ENCODE peak calls at places on chromosomes 5 and 9, in ten cellular contexts. Z is colonic mucosa, A is SK-N-SH, L is adipocyte, G is GM23248, E is astrocyte, H is GM12865, D is neural progenitor cell, J is endodermal cell, U is left lung. S is an unnamed sample.

GRCh38 chr9:90925581-90926257 is 124.1 kb downstream of the SYK start:
- DNase-seq in E (peak; percentile 92), Z (no peak), U (no peak), J (no peak), H (no peak), G (peak; percentile 73), D (no peak), A (no peak), L (peak; percentile 62), S (no peak)

GRCh38 chr5:131355972-131356528 is 92.2 kb downstream of the CDC42SE2 start:
- DNase-seq in A (no peak), U (no peak), G (peak; percentile 7), H (no peak), E (peak; percentile 37), D (no peak), L (peak; percentile 55), J (no peak), Z (no peak), S (no peak)

GRCh38 chr5:103461223-103461622 is 101.4 kb downstream of the NUDT12 start:
- DNase-seq in G (peak; percentile 71), J (no peak), A (no peak), U (no peak), D (no peak), Z (no peak), H (no peak), E (peak; percentile 96), L (peak; percentile 39), S (no peak)

GRCh38 chr9:136111910-136112309 is 6.8 kb downstream of the TMEM250 start:
- DNase-seq in L (no peak), H (no peak), Z (no peak), G (no peak), E (no peak), A (no peak), U (no peak), J (no peak), D (no peak), S (no peak)

GRCh38 chr9:4985376-4986266 is 549 bp downstream of the JAK2 start:
- DNase-seq in J (peak; percentile 81), H (peak; percentile 60), U (peak; percentile 60), L (peak; percentile 77), Z (peak; percentile 78), D (peak; percentile 55), G (peak; percentile 80), E (peak; percentile 45), A (no peak), S (peak; percentile 29)

GRCh38 chr9:25602366-25603044 is 75.7 kb downstream of the TUSC1 start:
- DNase-seq in L (no peak), Z (peak; percentile 32), D (no peak), J (peak; percentile 45), H (no peak), G (no peak), A (no peak), E (no peak), U (no peak), S (no peak)

GRCh38 chr5:133203317-133204305 is 151.8 kb downstream of the HSPA4 start:
- DNase-seq in H (peak; percentile 35), Z (no peak), U (no peak), E (peak; percentile 20), L (no peak), A (no peak), D (no peak), G (no peak), J (peak; percentile 25), S (no peak)

GRCh38 chr9:87290241-87290700 is 207.4 kb upstream of the DAPK1 start:
- DNase-seq in Z (no peak), G (peak; percentile 55), A (no peak), E (no peak), H (no peak), L (no peak), D (peak; percentile 13), J (peak; percentile 60), U (no peak), S (no peak)

GRCh38 chr5:101080485-101081240 is 177.6 kb upstream of the ST8SIA4 start:
- DNase-seq in U (no peak), J (no peak), D (no peak), Z (no peak), L (no peak), G (peak; percentile 80), E (peak; percentile 42), H (no peak), A (no peak), S (no peak)

GRCh38 chr5:10761842-10762165 is 770 bp upstream of the DAP start:
- DNase-seq in U (no peak), D (no peak), L (no peak), A (no peak), H (peak; percentile 59), G (no peak), Z (no peak), J (no peak), E (no peak), S (peak; percentile 54)

GRCh38 chr9:135150981-135151380 is 63.5 kb downstream of the OLFM1 start:
- DNase-seq in J (no peak), L (no peak), H (no peak), A (no peak), D (no peak), U (no peak), Z (no peak), E (no peak), G (no peak), S (no peak)

GRCh38 chr9:94534901-94535300 is 20.0 kb upstream of the PCAT7 start:
- DNase-seq in A (no peak), G (peak; percentile 4), E (no peak), U (no peak), D (no peak), J (no peak), Z (no peak), L (peak; percentile 28), H (no peak), S (no peak)

GRCh38 chr9:20403346-20403745 is 219.0 kb downstream of the MLLT3 start:
- DNase-seq in J (no peak), H (no peak), L (no peak), E (no peak), D (no peak), Z (no peak), G (no peak), A (no peak), U (no peak), S (no peak)

GRCh38 chr5:80184235-80185023 is 71.4 kb downstream of the SERINC5 start:
- DNase-seq in D (peak; percentile 56), A (no peak), U (peak; percentile 51), E (no peak), J (peak; percentile 91), L (no peak), H (no peak), Z (peak; percentile 87), G (no peak), S (peak; percentile 62)

GRCh38 chr5:79567926-79568549 is 44.2 kb upstream of the TENT2 start:
- DNase-seq in E (no peak), L (peak; percentile 40), D (peak; percentile 44), U (no peak), J (no peak), A (no peak), G (peak; percentile 64), H (no peak), Z (no peak), S (no peak)

GRCh38 chr5:14440223-14440597 is 141.4 kb upstream of the OTULINL start:
- DNase-seq in H (no peak), D (peak; percentile 25), U (no peak), Z (no peak), A (no peak), J (peak; percentile 22), L (no peak), E (no peak), G (no peak), S (no peak)
- H3K4me3 ChIP-seq in H (no peak overlapping the region), D (no peak overlapping the region), U (no peak overlapping the region), Z (no peak overlapping the region), A (peak overlapping the region; percentile 84), J (no peak overlapping the region), L (peak overlapping the region; percentile 82), E (peak overlapping the region; percentile 80), G (peak overlapping the region; percentile 79), S (no peak overlapping the region)

GRCh38 chr5:142013734-142014495 is 1.1 kb upstream of the GNPDA1 start:
- DNase-seq in J (peak; percentile 49), E (peak; percentile 30), H (no peak), A (no peak), D (no peak), U (peak; percentile 56), L (peak; percentile 14), Z (peak; percentile 33), G (peak; percentile 91), S (peak; percentile 45)
- H3K4me3 ChIP-seq in J (no peak overlapping the region), E (no peak overlapping the region), H (no peak overlapping the region), A (no peak overlapping the region), D (no peak overlapping the region), U (no peak overlapping the region), L (peak overlapping the region; percentile 94), Z (no peak overlapping the region), G (no peak overlapping the region), S (no peak overlapping the region)

GRCh38 chr5:140548300-140548688 is 832 bp downstream of the EIF4EBP3 start:
- DNase-seq in G (no peak), D (no peak), A (no peak), U (no peak), Z (peak; percentile 81), E (no peak), J (no peak), L (no peak), H (no peak), S (peak; percentile 89)

GRCh38 chr5:140545606-140546005 is 1.9 kb upstream of the EIF4EBP3 start:
- DNase-seq in A (no peak), G (no peak), L (no peak), U (no peak), H (no peak), D (no peak), Z (no peak), J (no peak), E (no peak), S (no peak)

GRCh38 chr5:140547508-140548299 is at the start of gene EIF4EBP3:
- DNase-seq in E (peak; percentile 85), H (peak; percentile 90), J (peak; percentile 99), L (peak; percentile 98), G (peak; percentile 99), U (peak; percentile 97), D (peak; percentile 98), A (peak; percentile 84), Z (peak; percentile 98), S (peak; percentile 98)

GRCh38 chr5:140548791-140549190 is 1.3 kb downstream of the EIF4EBP3 start:
- DNase-seq in U (no peak), Z (no peak), H (no peak), D (no peak), A (no peak), L (no peak), G (no peak), E (no peak), J (no peak), S (no peak)

GRCh38 chr5:140546851-140547507 is 483 bp upstream of the EIF4EBP3 start:
- DNase-seq in U (no peak), L (no peak), E (no peak), Z (peak; percentile 41), J (peak; percentile 61), A (no peak), D (no peak), H (no peak), G (peak; percentile 32), S (no peak)
- H3K4me3 ChIP-seq in U (no peak overlapping the region), L (peak overlapping the region; percentile 80), E (peak overlapping the region; percentile 37), Z (no peak overlapping the region), J (peak overlapping the region; percentile 70), A (no peak overlapping the region), D (peak overlapping the region; percentile 51), H (peak overlapping the region; percentile 55), G (peak overlapping the region; percentile 73), S (no peak overlapping the region)

DNA sequence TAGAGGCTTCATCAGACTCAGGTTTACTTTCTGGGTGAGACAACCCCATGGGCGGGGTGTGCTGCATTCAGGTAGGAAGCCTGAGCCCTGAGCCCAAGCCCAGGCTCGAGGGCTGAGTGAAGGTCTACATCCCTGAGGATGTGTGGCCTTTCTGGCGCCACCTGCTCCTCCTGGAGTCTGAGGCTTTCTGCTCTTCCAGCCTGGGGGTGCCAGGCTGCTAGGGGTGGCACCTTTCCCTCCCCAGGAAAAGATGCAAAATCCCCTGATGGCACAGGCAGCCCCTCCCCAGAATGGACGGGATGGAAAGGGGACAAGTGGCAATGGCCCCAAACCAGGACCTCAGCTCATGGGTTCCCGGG is 44.4 kb upstream of the PRRC2B start:
- DNase-seq in A (no peak), Z (no peak), U (no peak), D (no peak), L (no peak), G (no peak), J (peak; percentile 59), E (no peak), H (no peak), S (no peak)
- H3K4me3 ChIP-seq in A (peak overlapping the region; percentile 40), Z (no peak overlapping the region), U (no peak overlapping the region), D (peak overlapping the region; percentile 37), L (peak overlapping the region; percentile 65), G (no peak overlapping the region), J (no peak overlapping the region), E (peak overlapping the region; percentile 46), H (no peak overlapping the region), S (no peak overlapping the region)